ENCODE peak calls at places on chromosomes 4 and X, in five cellular contexts. One of them, this sample, is unnamed.

GRCh38 chrX:101108293-101108692 is 10.3 kb downstream of the CENPI start:
- DNase-seq in A549: no peak
- DNase-seq in OCI-LY7: no peak
- DNase-seq in GM12865: no peak
- DNase-seq in choroid plexus epithelial cell: peak
- DNase-seq in this sample: peak

GRCh38 chr4:150949943-150950342 is 65.1 kb downstream of the LRBA start:
- DNase-seq in A549: no peak
- DNase-seq in choroid plexus epithelial cell: no peak
- DNase-seq in OCI-LY7: no peak
- DNase-seq in GM12865: no peak
- DNase-seq in this sample: no peak

GRCh38 chrX:10158279-10158939 is 1.6 kb downstream of the CLCN4 start:
- DNase-seq in choroid plexus epithelial cell: no peak
- DNase-seq in GM12865: no peak
- DNase-seq in A549: no peak
- DNase-seq in OCI-LY7: peak
- DNase-seq in this sample: peak

GRCh38 chrX:80430826-80431501 is 10.7 kb downstream of the TENT5D start:
- DNase-seq in OCI-LY7: peak
- DNase-seq in A549: peak
- DNase-seq in choroid plexus epithelial cell: no peak
- DNase-seq in GM12865: peak
- DNase-seq in this sample: peak

GRCh38 chrX:53356186-53356585 is 66.3 kb downstream of the SMC1A start:
- DNase-seq in A549: peak
- DNase-seq in choroid plexus epithelial cell: peak
- DNase-seq in OCI-LY7: peak
- DNase-seq in GM12865: peak
- DNase-seq in this sample: peak

GRCh38 chr4:112170451-112170993 is 25.3 kb downstream of the FAM241A start:
- DNase-seq in OCI-LY7: peak
- DNase-seq in GM12865: no peak
- DNase-seq in choroid plexus epithelial cell: peak
- DNase-seq in A549: peak
- DNase-seq in this sample: peak

GRCh38 chr4:38821739-38822138 is 17.1 kb upstream of the TLR1 start:
- DNase-seq in GM12865: no peak
- DNase-seq in A549: no peak
- DNase-seq in choroid plexus epithelial cell: peak
- DNase-seq in OCI-LY7: no peak
- DNase-seq in this sample: peak

GRCh38 chr4:153844144-153844543 is 55.3 kb upstream of the SFRP2 start:
- DNase-seq in A549: no peak
- DNase-seq in choroid plexus epithelial cell: no peak
- DNase-seq in OCI-LY7: no peak
- DNase-seq in GM12865: no peak
- DNase-seq in this sample: no peak

GRCh38 chr4:150242820-150243458 is 164.7 kb downstream of the DCLK2 start:
- DNase-seq in GM12865: peak
- DNase-seq in A549: peak
- DNase-seq in choroid plexus epithelial cell: peak
- DNase-seq in OCI-LY7: peak
- DNase-seq in this sample: peak

GRCh38 chr4:152479428-152480026 is 56.4 kb downstream of the FBXW7 start:
- DNase-seq in A549: no peak
- DNase-seq in choroid plexus epithelial cell: peak
- DNase-seq in OCI-LY7: no peak
- DNase-seq in GM12865: no peak
- DNase-seq in this sample: peak

GRCh38 chr4:173346074-173346473 is 11.9 kb upstream of the HMGB2 start:
- DNase-seq in choroid plexus epithelial cell: peak
- DNase-seq in OCI-LY7: no peak
- DNase-seq in GM12865: no peak
- DNase-seq in A549: no peak
- DNase-seq in this sample: no peak

GRCh38 chr4:189090174-189090814 is 850.4 kb upstream of the FRG1 start:
- DNase-seq in A549: peak
- DNase-seq in GM12865: no peak
- DNase-seq in OCI-LY7: no peak
- DNase-seq in choroid plexus epithelial cell: peak
- DNase-seq in this sample: peak

GRCh38 chr4:61853041-61853440 is 652.9 kb downstream of the ADGRL3 start:
- DNase-seq in GM12865: no peak
- DNase-seq in A549: no peak
- DNase-seq in choroid plexus epithelial cell: no peak
- DNase-seq in OCI-LY7: no peak
- DNase-seq in this sample: no peak

GRCh38 chrX:154136627-154137161 is 7.3 kb upstream of the OPN1LW start:
- DNase-seq in choroid plexus epithelial cell: peak
- DNase-seq in OCI-LY7: peak
- DNase-seq in GM12865: peak
- DNase-seq in A549: peak
- DNase-seq in this sample: peak

GRCh38 chr4:111602848-111603247 is 542.4 kb upstream of the FAM241A start:
- DNase-seq in GM12865: no peak
- DNase-seq in choroid plexus epithelial cell: peak
- DNase-seq in OCI-LY7: no peak
- DNase-seq in A549: peak
- DNase-seq in this sample: peak

DNA sequence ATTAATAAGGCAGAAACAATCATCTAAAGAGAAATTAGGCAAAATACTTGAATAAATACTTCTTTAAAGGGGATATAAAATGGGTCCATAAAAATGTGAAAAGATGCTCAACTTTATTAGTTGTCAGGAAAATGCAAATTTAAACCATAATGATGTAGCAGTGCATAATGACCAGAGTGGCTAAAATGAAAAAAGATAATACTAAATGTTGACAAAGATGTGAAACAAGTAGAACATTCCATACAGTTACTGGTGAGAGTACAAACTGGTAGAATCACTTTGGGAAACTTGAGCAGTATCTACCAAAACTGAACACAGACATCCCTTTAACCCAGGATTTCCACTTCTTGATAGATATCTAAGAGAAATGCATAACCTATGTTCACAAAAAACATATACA is 5.0 kb downstream of the ARSJ start:
- DNase-seq in A549: no peak
- DNase-seq in OCI-LY7: no peak
- DNase-seq in choroid plexus epithelial cell: no peak
- DNase-seq in GM12865: no peak
- DNase-seq in this sample: no peak
- H3K4me3 ChIP-seq in A549: no peak
- H3K4me3 ChIP-seq in OCI-LY7: no peak
- H3K4me3 ChIP-seq in choroid plexus epithelial cell: no peak
- H3K4me3 ChIP-seq in GM12865: no peak
- H3K4me3 ChIP-seq in this sample: no peak

DNA sequence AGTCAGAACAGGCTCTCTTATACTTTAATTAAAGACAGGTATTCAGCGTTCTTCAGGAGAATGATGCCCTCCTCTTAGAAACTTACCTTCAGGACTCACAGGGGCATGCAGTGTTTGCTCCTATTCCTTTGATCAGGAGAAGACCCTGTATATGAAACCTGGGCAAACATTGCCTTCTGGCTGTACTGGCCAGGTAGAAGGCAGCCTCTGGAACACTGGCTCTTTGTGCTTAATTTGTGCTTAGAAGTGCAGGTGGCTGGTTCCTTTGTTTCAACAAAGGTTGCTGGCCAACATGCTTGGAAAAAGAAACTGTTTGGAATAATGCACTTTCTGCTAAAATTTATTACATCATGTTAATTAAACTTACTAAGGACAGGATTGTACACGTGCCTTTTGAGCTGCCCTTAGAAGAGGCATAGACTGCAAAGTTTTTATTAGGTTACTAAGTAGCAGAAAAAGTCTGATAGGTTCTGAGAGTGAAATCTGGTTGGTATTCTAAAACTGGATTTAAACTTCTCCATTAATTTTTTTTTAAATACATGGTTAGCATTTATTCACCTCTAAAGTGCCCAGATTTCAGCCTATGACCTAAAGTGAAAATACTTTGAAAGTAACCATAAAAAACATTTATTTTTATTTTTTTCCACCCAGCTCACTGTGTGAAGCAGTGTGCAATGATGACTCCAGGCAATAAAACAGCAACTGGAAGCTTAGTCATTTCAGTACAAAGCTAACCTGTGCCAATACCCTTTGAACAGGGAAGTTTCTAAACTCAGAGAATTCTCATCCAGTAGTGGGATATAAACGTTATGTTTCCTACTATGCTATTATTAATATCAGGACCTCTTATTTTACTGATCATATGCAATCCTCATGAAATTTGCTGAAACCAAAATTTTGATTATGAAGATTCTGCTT is 11.3 kb downstream of the RASSF6 start:
- DNase-seq in choroid plexus epithelial cell: peak
- DNase-seq in A549: peak
- DNase-seq in OCI-LY7: peak
- DNase-seq in GM12865: no peak
- DNase-seq in this sample: peak
- H3K4me3 ChIP-seq in choroid plexus epithelial cell: no peak
- H3K4me3 ChIP-seq in A549: no peak
- H3K4me3 ChIP-seq in OCI-LY7: peak
- H3K4me3 ChIP-seq in GM12865: no peak
- H3K4me3 ChIP-seq in this sample: no peak

DNA sequence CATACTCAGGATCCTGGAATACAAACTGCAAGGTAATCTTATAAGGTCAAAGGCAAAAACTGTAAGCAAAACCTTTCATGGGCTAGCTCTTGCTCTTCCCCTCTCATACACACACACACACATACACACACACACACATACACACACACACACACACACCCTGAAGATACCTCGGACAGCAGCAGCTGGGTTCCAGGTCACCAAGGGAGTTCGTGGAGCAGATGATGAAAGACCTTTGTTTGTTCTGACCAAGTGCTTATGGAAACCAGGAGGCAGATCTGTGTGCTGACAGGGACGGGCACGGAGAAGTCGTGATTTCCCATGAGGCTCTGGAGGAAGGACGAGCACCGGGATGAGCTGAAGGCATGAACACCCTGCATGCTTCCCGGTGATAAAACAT is 35.4 kb upstream of the CRMP1 start:
- DNase-seq in choroid plexus epithelial cell: peak
- DNase-seq in A549: peak
- DNase-seq in OCI-LY7: no peak
- DNase-seq in GM12865: no peak
- DNase-seq in this sample: no peak
- H3K4me3 ChIP-seq in choroid plexus epithelial cell: no peak
- H3K4me3 ChIP-seq in A549: no peak
- H3K4me3 ChIP-seq in OCI-LY7: no peak
- H3K4me3 ChIP-seq in GM12865: no peak
- H3K4me3 ChIP-seq in this sample: no peak

DNA sequence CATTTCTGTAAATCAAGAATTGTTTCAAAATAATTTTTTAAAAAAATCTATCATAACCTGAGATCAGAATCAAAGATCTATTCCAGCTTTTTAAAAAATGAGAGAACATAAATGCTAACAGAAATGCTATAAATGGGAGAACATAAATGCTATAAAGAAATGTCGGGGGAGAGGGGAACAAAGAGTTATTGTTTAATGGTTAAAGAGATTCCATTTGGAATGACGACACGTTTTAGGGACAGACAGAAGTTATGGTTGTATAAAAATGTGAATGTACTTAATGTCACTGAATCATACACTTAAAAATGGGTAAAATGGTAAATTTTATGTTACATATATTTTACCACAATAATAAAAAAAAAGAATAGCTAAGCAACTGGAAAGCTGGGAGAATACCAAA is 127.1 kb downstream of the ATRX start:
- DNase-seq in A549: no peak
- DNase-seq in choroid plexus epithelial cell: no peak
- DNase-seq in OCI-LY7: no peak
- DNase-seq in GM12865: no peak
- DNase-seq in this sample: no peak
- H3K4me3 ChIP-seq in A549: no peak
- H3K4me3 ChIP-seq in choroid plexus epithelial cell: no peak
- H3K4me3 ChIP-seq in OCI-LY7: no peak
- H3K4me3 ChIP-seq in GM12865: no peak
- H3K4me3 ChIP-seq in this sample: no peak

GRCh38 chr4:105894570-105895323 is 524 bp upstream of the NPNT start:
- DNase-seq in OCI-LY7: no peak
- DNase-seq in A549: no peak
- DNase-seq in choroid plexus epithelial cell: no peak
- DNase-seq in GM12865: peak
- DNase-seq in this sample: peak

GRCh38 chr4:105896984-105897760 is 1.9 kb downstream of the NPNT start:
- DNase-seq in A549: no peak
- DNase-seq in GM12865: no peak
- DNase-seq in choroid plexus epithelial cell: no peak
- DNase-seq in OCI-LY7: no peak
- DNase-seq in this sample: peak

GRCh38 chr4:105895324-105895608 is at the start of gene NPNT:
- DNase-seq in choroid plexus epithelial cell: no peak
- DNase-seq in A549: no peak
- DNase-seq in GM12865: peak
- DNase-seq in OCI-LY7: no peak
- DNase-seq in this sample: no peak

GRCh38 chr4:105896461-105896939 is 1.2 kb downstream of the NPNT start:
- DNase-seq in A549: no peak
- DNase-seq in choroid plexus epithelial cell: no peak
- DNase-seq in OCI-LY7: no peak
- DNase-seq in GM12865: peak
- DNase-seq in this sample: no peak

GRCh38 chr4:105895609-105896460 is 564 bp downstream of the NPNT start:
- DNase-seq in choroid plexus epithelial cell: no peak
- DNase-seq in OCI-LY7: no peak
- DNase-seq in GM12865: peak
- DNase-seq in A549: no peak
- DNase-seq in this sample: peak
- H3K4me3 ChIP-seq in choroid plexus epithelial cell: no peak
- H3K4me3 ChIP-seq in OCI-LY7: no peak
- H3K4me3 ChIP-seq in GM12865: peak
- H3K4me3 ChIP-seq in A549: peak
- H3K4me3 ChIP-seq in this sample: peak

DNA sequence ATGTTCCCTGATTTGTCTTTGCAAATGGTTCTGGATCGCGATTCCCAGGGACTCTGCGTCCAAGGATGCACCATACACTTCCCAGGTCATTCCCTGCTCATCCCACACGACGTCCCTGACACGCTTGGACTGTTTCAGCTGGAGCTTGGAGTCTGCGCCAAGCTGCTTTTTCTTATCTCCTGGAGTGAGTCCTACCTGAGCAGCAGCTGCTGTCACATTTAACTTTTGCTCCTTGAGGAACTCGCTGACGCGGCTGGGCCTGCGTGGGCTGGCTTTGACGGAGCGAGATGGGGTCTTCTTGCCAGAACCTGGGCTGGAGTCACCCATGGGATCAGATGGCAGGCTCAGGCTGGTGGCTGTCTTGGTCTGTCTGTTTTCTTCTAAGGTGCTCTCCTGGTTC is 59.6 kb downstream of the GPRIN3 start:
- DNase-seq in choroid plexus epithelial cell: no peak
- DNase-seq in OCI-LY7: no peak
- DNase-seq in A549: no peak
- DNase-seq in GM12865: no peak
- DNase-seq in this sample: no peak
- H3K4me3 ChIP-seq in choroid plexus epithelial cell: no peak
- H3K4me3 ChIP-seq in OCI-LY7: no peak
- H3K4me3 ChIP-seq in A549: no peak
- H3K4me3 ChIP-seq in GM12865: no peak
- H3K4me3 ChIP-seq in this sample: no peak

GRCh38 chr4:170497105-170497504 is 407.3 kb upstream of the AADAT start:
- DNase-seq in OCI-LY7: no peak
- DNase-seq in choroid plexus epithelial cell: peak
- DNase-seq in A549: peak
- DNase-seq in GM12865: peak
- DNase-seq in this sample: no peak
- H3K4me3 ChIP-seq in OCI-LY7: no peak
- H3K4me3 ChIP-seq in choroid plexus epithelial cell: peak
- H3K4me3 ChIP-seq in A549: peak
- H3K4me3 ChIP-seq in GM12865: peak
- H3K4me3 ChIP-seq in this sample: no peak

This sample was measured in epithelial cell of esophagus.